ENCODE peak calls at places on chromosomes 2 and 18, in seven cellular contexts. F, Y, N, E, J, M and G are unnamed samples.

GRCh38 chr2:197453914-197454398 is 604 bp downstream of the COQ10B start:
- DNase-seq in Y (no peak), J (peak), F (no peak), N (no peak), E (no peak), M (no peak), G (no peak)

GRCh38 chr2:9403924-9404323 is 19.4 kb downstream of the ITGB1BP1 start:
- DNase-seq in E (no peak), F (no peak), N (no peak), J (no peak), Y (no peak), M (no peak), G (no peak)

GRCh38 chr18:23283933-23284430 is 148.7 kb downstream of the CABLES1 start:
- DNase-seq in Y (peak), E (no peak), F (no peak), M (no peak), J (no peak), N (no peak), G (no peak)

GRCh38 chr2:55992465-55992864 is 68.9 kb upstream of the EFEMP1 start:
- DNase-seq in N (no peak), Y (no peak), J (no peak), F (no peak), E (no peak), M (peak), G (no peak)

GRCh38 chr2:240579771-240580614 is 6.5 kb upstream of the CAPN10 start:
- DNase-seq in N (no peak), M (no peak), J (peak), Y (peak), E (no peak), F (peak), G (peak)

GRCh38 chr2:106054336-106054735 is 139.8 kb downstream of the UXS1 start:
- DNase-seq in F (no peak), E (no peak), M (no peak), J (no peak), Y (no peak), N (no peak), G (no peak)

GRCh38 chr2:47631840-47632398 is 151.0 kb upstream of the MSH6 start:
- DNase-seq in Y (peak), F (no peak), J (no peak), M (peak), E (no peak), N (no peak), G (no peak)

GRCh38 chr2:20674974-20675679 is 8.2 kb downstream of the GDF7 start:
- DNase-seq in J (no peak), F (no peak), E (no peak), M (peak), N (no peak), Y (no peak), G (no peak)

GRCh38 chr18:47729356-47729755 is 201.1 kb downstream of the SMAD2 start:
- DNase-seq in E (no peak), N (no peak), Y (no peak), M (no peak), J (no peak), F (no peak), G (no peak)

GRCh38 chr2:224722250-224722649 is 6.1 kb upstream of the CCDC195 start:
- DNase-seq in Y (no peak), J (no peak), M (no peak), F (no peak), N (no peak), E (no peak), G (no peak)

GRCh38 chr18:21669736-21670135 is 34.8 kb downstream of the ABHD3 start:
- DNase-seq in Y (no peak), E (no peak), F (no peak), M (no peak), N (no peak), J (no peak), G (no peak)

GRCh38 chr2:186605041-186605440 is 15.2 kb downstream of the ITGAV start:
- DNase-seq in E (no peak), F (no peak), Y (no peak), M (no peak), J (no peak), N (no peak), G (no peak)

GRCh38 chr2:67290451-67290991 is 106.6 kb upstream of the ETAA1 start:
- DNase-seq in M (no peak), E (no peak), F (no peak), Y (peak), J (no peak), N (no peak), G (no peak)

GRCh38 chr2:96580771-96581170 is 44.2 kb downstream of the ARID5A start:
- DNase-seq in M (no peak), Y (peak), J (peak), F (peak), E (no peak), N (peak), G (peak)

GRCh38 chr2:133666621-133667020 is 98.4 kb upstream of the NCKAP5 start:
- DNase-seq in E (no peak), Y (no peak), F (no peak), N (no peak), M (no peak), J (no peak), G (no peak)

GRCh38 chr18:74213429-74213828 is 65.1 kb downstream of the TIMM21 start:
- DNase-seq in J (no peak), Y (no peak), N (no peak), E (no peak), F (no peak), M (no peak), G (no peak)

GRCh38 chr2:148552675-148553331 is 91.7 kb upstream of the EPC2 start:
- DNase-seq in Y (no peak), N (no peak), F (peak), M (no peak), E (no peak), J (peak), G (peak)

GRCh38 chr18:11741505-11742145 is 52.6 kb downstream of the GNAL start:
- DNase-seq in N (no peak), M (no peak), J (peak), Y (peak), F (no peak), E (no peak), G (peak)

GRCh38 chr2:216657086-216657855 is 24.1 kb downstream of the IGFBP2 start:
- DNase-seq in N (no peak), J (no peak), M (no peak), F (no peak), Y (no peak), E (no peak), G (no peak)

GRCh38 chr2:49616800-49617199 is 462.5 kb upstream of the FSHR start:
- DNase-seq in J (peak), Y (peak), F (no peak), E (no peak), M (no peak), N (peak), G (peak)

GRCh38 chr2:163595033-163595432 is 140.8 kb downstream of the FIGN start:
- DNase-seq in J (no peak), F (no peak), N (no peak), Y (no peak), M (no peak), E (no peak), G (no peak)

GRCh38 chr18:37286801-37287200 is 278.8 kb downstream of the CELF4 start:
- DNase-seq in Y (no peak), N (no peak), E (no peak), F (no peak), M (no peak), J (no peak), G (no peak)

GRCh38 chr2:216328347-216328746 is 43.9 kb downstream of the MARCHF4 start:
- DNase-seq in F (peak), Y (peak), N (no peak), M (no peak), E (no peak), J (no peak), G (no peak)

GRCh38 chr18:23033079-23033478 is 100.0 kb downstream of the RBBP8 start:
- DNase-seq in M (no peak), J (no peak), F (no peak), Y (peak), E (no peak), N (no peak), G (no peak)

GRCh38 chr18:36127866-36128845 is 984 bp downstream of the SLC39A6 start:
- DNase-seq in F (peak), M (no peak), J (peak), N (peak), E (no peak), Y (peak), G (no peak)

GRCh38 chr2:24544456-24545115 is 53.5 kb downstream of the NCOA1 start:
- DNase-seq in F (no peak), M (no peak), Y (no peak), J (no peak), N (no peak), E (no peak), G (no peak)

GRCh38 chr18:67385455-67385854 is 131.1 kb downstream of the DSEL start:
- DNase-seq in E (no peak), N (no peak), Y (no peak), M (no peak), F (no peak), J (no peak), G (no peak)

GRCh38 chr2:95359501-95359930 is 43.0 kb upstream of the FAHD2A start:
- DNase-seq in F (peak), M (peak), N (no peak), E (no peak), Y (no peak), J (no peak), G (no peak)

GRCh38 chr2:223740679-223741078 is 96.7 kb downstream of the AP1S3 start:
- DNase-seq in Y (no peak), F (no peak), E (no peak), J (no peak), N (no peak), M (no peak), G (no peak)

GRCh38 chr18:31610841-31611240 is 19.2 kb downstream of the TTR start:
- DNase-seq in Y (peak), F (no peak), E (no peak), N (peak), J (no peak), M (no peak), G (peak)

GRCh38 chr2:72108121-72108520 is 39.5 kb downstream of the CYP26B1 start:
- DNase-seq in N (no peak), E (no peak), F (no peak), J (no peak), Y (no peak), M (no peak), G (no peak)

GRCh38 chr2:61016392-61017002 is 1.0 kb upstream of the PEX13 start:
- DNase-seq in J (peak), M (no peak), N (no peak), E (no peak), Y (peak), F (no peak), G (no peak)

GRCh38 chr2:86073225-86073624 is 32.5 kb downstream of the POLR1A start:
- DNase-seq in J (no peak), M (peak), Y (no peak), E (no peak), F (no peak), N (no peak), G (no peak)

GRCh38 chr18:4058179-4058578 is 396.9 kb downstream of the DLGAP1 start:
- DNase-seq in E (no peak), N (no peak), M (no peak), J (no peak), F (no peak), Y (no peak), G (no peak)

GRCh38 chr18:34729264-34729663 is 19.2 kb downstream of the DTNA start:
- DNase-seq in Y (peak), N (no peak), M (no peak), F (no peak), J (peak), E (no peak), G (peak)

GRCh38 chr18:21897811-21898210 is 157.2 kb downstream of the MIB1 start:
- DNase-seq in Y (peak), N (peak), M (no peak), F (peak), J (peak), E (peak), G (peak)

GRCh38 chr18:23862071-23862470 is 152.5 kb upstream of the TTC39C start:
- DNase-seq in E (no peak), N (no peak), J (no peak), M (no peak), Y (no peak), F (no peak), G (no peak)

GRCh38 chr2:63652063-63652985 is 63.6 kb downstream of the MDH1 start:
- DNase-seq in E (no peak), N (no peak), Y (no peak), M (no peak), F (no peak), J (no peak), G (no peak)